ENCODE peak calls at places on chromosome 6, in four cellular contexts. L is stomach, Z is RWPE1, V is GM12892. Y is an unnamed sample.

GRCh38 chr6:131159578-131159977 is 24.3 kb downstream of the AKAP7 start:
- DNase-seq in L (no peak), V (no peak), Z (peak), Y (peak)

GRCh38 chr6:35166160-35166919 is 25.2 kb upstream of the TCP11 start:
- DNase-seq in Z (no peak), V (no peak), L (peak), Y (no peak)

GRCh38 chr6:116536216-116536621 is 9.3 kb downstream of the TRAPPC3L start:
- DNase-seq in V (no peak), Z (peak), L (no peak), Y (peak)

GRCh38 chr6:31907158-31907813 is 5.4 kb upstream of the ZBTB12 start:
- DNase-seq in Z (no peak), V (no peak), L (no peak), Y (peak)

GRCh38 chr6:54624779-54625178 is 221.8 kb upstream of the FAM83B start:
- DNase-seq in L (no peak), Z (no peak), V (no peak), Y (no peak)

GRCh38 chr6:1885576-1886003 is 275.9 kb downstream of the FOXC1 start:
- DNase-seq in L (no peak), V (no peak), Z (no peak), Y (no peak)

GRCh38 chr6:121222656-121223055 is 111.6 kb downstream of the TBC1D32 start:
- DNase-seq in V (no peak), Z (peak), L (no peak), Y (peak)

GRCh38 chr6:28458577-28458976 is 15.3 kb upstream of the ZSCAN23 start:
- DNase-seq in Z (no peak), V (no peak), L (no peak), Y (no peak)

GRCh38 chr6:131914967-131915751 is 36.0 kb downstream of the CCN2 start:
- DNase-seq in Z (peak), L (peak), V (no peak), Y (peak)

GRCh38 chr6:129440691-129441090 is 269.3 kb downstream of the ARHGAP18 start:
- DNase-seq in L (no peak), Z (no peak), V (no peak), Y (no peak)

GRCh38 chr6:3956054-3956453 is 106.9 kb downstream of the FAM50B start:
- DNase-seq in Z (no peak), L (no peak), V (no peak), Y (no peak)

GRCh38 chr6:106476326-106477105 is 116.0 kb downstream of the CRYBG1 start:
- DNase-seq in V (no peak), Z (peak), L (no peak), Y (peak)

GRCh38 chr6:107823047-107823557 is 1.0 kb downstream of the SCML4 start:
- DNase-seq in V (no peak), L (no peak), Z (no peak), Y (no peak)

GRCh38 chr6:28710466-28711191 is 184.9 kb downstream of the GPX5 start:
- DNase-seq in Z (no peak), V (no peak), L (no peak), Y (peak)

GRCh38 chr6:18752278-18753057 is 365.3 kb downstream of the RNF144B start:
- DNase-seq in Z (no peak), L (no peak), V (no peak), Y (no peak)

GRCh38 chr6:8904754-8905153 is 469.4 kb upstream of the SLC35B3 start:
- DNase-seq in Z (no peak), V (no peak), L (no peak), Y (no peak)

GRCh38 chr6:34339432-34339831 is 53.0 kb downstream of the NUDT3 start:
- DNase-seq in V (no peak), Z (no peak), L (no peak), Y (no peak)

GRCh38 chr6:166851426-166851825 is 104.9 kb downstream of the RNASET2 start:
- DNase-seq in V (no peak), Z (no peak), L (no peak), Y (no peak)

GRCh38 chr6:35518566-35519312 is 6.0 kb upstream of the TULP1 start:
- DNase-seq in V (no peak), L (no peak), Z (no peak), Y (no peak)

GRCh38 chr6:123022980-123023379 is 26.9 kb downstream of the CLVS2 start:
- DNase-seq in L (no peak), V (no peak), Z (no peak), Y (no peak)

GRCh38 chr6:152316024-152316423 is 321.1 kb downstream of the SYNE1 start:
- DNase-seq in L (no peak), Z (no peak), V (no peak), Y (peak)

GRCh38 chr6:37141291-37142046 is 28.5 kb upstream of the PIM1 start:
- DNase-seq in Z (no peak), L (no peak), V (no peak), Y (peak)

GRCh38 chr6:13741358-13741757 is 29.7 kb upstream of the RANBP9 start:
- DNase-seq in L (no peak), Z (no peak), V (no peak), Y (no peak)

GRCh38 chr6:2640551-2640950 is 110.2 kb downstream of the MYLK4 start:
- DNase-seq in Z (no peak), L (no peak), V (no peak), Y (no peak)

GRCh38 chr6:28816909-28817807 is 106.6 kb downstream of the TRIM27 start:
- DNase-seq in V (no peak), Z (no peak), L (no peak), Y (peak)

GRCh38 chr6:12973302-12973865 is 256.8 kb downstream of the PHACTR1 start:
- DNase-seq in L (no peak), V (no peak), Z (no peak), Y (no peak)

GRCh38 chr6:143955971-143956370 is 52.1 kb downstream of the PLAGL1 start:
- DNase-seq in L (no peak), Z (no peak), V (no peak), Y (no peak)